ENCODE peak calls at places on chromosomes 1 and 21, in four cellular contexts. One of them, this sample, is unnamed. For H3K4me1, the result is how much of the 10 kb centered on the place peaks cover.

GRCh38 chr1:109281680-109282496 is 1.1 kb downstream of the PSRC1 start:
- DNase-seq in hepatocyte: no peak
- DNase-seq in neural progenitor cell: no peak
- DNase-seq in PC-9: no peak
- DNase-seq in this sample: no peak

GRCh38 chr21:38796426-38796825 is 9.3 kb upstream of the ETS2 start:
- DNase-seq in PC-9: no peak
- DNase-seq in neural progenitor cell: no peak
- DNase-seq in hepatocyte: no peak
- DNase-seq in this sample: peak

GRCh38 chr1:101683136-101683535 is 313.6 kb downstream of the OLFM3 start:
- DNase-seq in neural progenitor cell: no peak
- DNase-seq in hepatocyte: no peak
- DNase-seq in PC-9: no peak
- DNase-seq in this sample: no peak

GRCh38 chr1:33918368-33918767 is 54.5 kb downstream of the HMGB4 start:
- DNase-seq in PC-9: no peak
- DNase-seq in neural progenitor cell: no peak
- DNase-seq in hepatocyte: no peak
- DNase-seq in this sample: peak

GRCh38 chr1:92961131-92961895 is at the start of gene DIPK1A:
- DNase-seq in hepatocyte: peak
- DNase-seq in PC-9: peak
- DNase-seq in neural progenitor cell: peak
- DNase-seq in this sample: peak

GRCh38 chr1:112794654-112795239 is 79.6 kb upstream of the PPM1J start:
- DNase-seq in PC-9: no peak
- DNase-seq in neural progenitor cell: no peak
- DNase-seq in hepatocyte: no peak
- DNase-seq in this sample: no peak

GRCh38 chr1:100706861-100707260 is 12.7 kb upstream of the VCAM1 start:
- DNase-seq in neural progenitor cell: no peak
- DNase-seq in hepatocyte: no peak
- DNase-seq in PC-9: peak
- DNase-seq in this sample: no peak

GRCh38 chr1:179129702-179130473 is 48.0 kb downstream of the TOR3A start:
- DNase-seq in PC-9: no peak
- DNase-seq in hepatocyte: no peak
- DNase-seq in neural progenitor cell: no peak
- DNase-seq in this sample: no peak

GRCh38 chr1:69858534-69858933 is 290.8 kb downstream of the LRRC7 start:
- DNase-seq in neural progenitor cell: no peak
- DNase-seq in PC-9: no peak
- DNase-seq in hepatocyte: no peak
- DNase-seq in this sample: no peak

GRCh38 chr1:1758059-1758621 is 20.1 kb downstream of the NADK start:
- DNase-seq in hepatocyte: no peak
- DNase-seq in PC-9: no peak
- DNase-seq in neural progenitor cell: no peak
- DNase-seq in this sample: no peak

GRCh38 chr21:42147386-42148020 is 71.4 kb upstream of the ABCG1 start:
- DNase-seq in hepatocyte: no peak
- DNase-seq in PC-9: no peak
- DNase-seq in neural progenitor cell: no peak
- DNase-seq in this sample: no peak

GRCh38 chr1:62356257-62356835 is 37.1 kb upstream of the KANK4 start:
- DNase-seq in PC-9: peak
- DNase-seq in neural progenitor cell: no peak
- DNase-seq in hepatocyte: peak
- DNase-seq in this sample: peak

GRCh38 chr1:59375321-59376220 is 78.7 kb downstream of the FGGY start:
- DNase-seq in PC-9: peak
- DNase-seq in hepatocyte: peak
- DNase-seq in neural progenitor cell: no peak
- DNase-seq in this sample: peak

GRCh38 chr21:37787456-37787855 is 128.8 kb downstream of the KCNJ6 start:
- DNase-seq in hepatocyte: no peak
- DNase-seq in PC-9: no peak
- DNase-seq in neural progenitor cell: no peak
- DNase-seq in this sample: peak

GRCh38 chr1:52907812-52908153 is 13.8 kb downstream of the ECHDC2 start:
- DNase-seq in PC-9: no peak
- DNase-seq in hepatocyte: no peak
- DNase-seq in neural progenitor cell: no peak
- DNase-seq in this sample: no peak

GRCh38 chr1:113517346-113517745 is 127.0 kb downstream of the MAGI3 start:
- DNase-seq in hepatocyte: no peak
- DNase-seq in PC-9: no peak
- DNase-seq in neural progenitor cell: no peak
- DNase-seq in this sample: no peak

GRCh38 chr1:205272541-205272940 is 44.8 kb downstream of the TMCC2 start:
- DNase-seq in hepatocyte: no peak
- DNase-seq in PC-9: no peak
- DNase-seq in neural progenitor cell: peak
- DNase-seq in this sample: no peak

GRCh38 chr1:65170511-65171142 is 22.6 kb downstream of the AK4 start:
- DNase-seq in hepatocyte: peak
- DNase-seq in neural progenitor cell: no peak
- DNase-seq in PC-9: peak
- DNase-seq in this sample: no peak

GRCh38 chr1:224529844-224530243 is 86.3 kb upstream of the CNIH3 start:
- DNase-seq in hepatocyte: no peak
- DNase-seq in neural progenitor cell: no peak
- DNase-seq in PC-9: no peak
- DNase-seq in this sample: no peak

GRCh38 chr1:16145988-16146887 is 9.6 kb downstream of the EPHA2 start:
- DNase-seq in hepatocyte: peak
- DNase-seq in neural progenitor cell: peak
- DNase-seq in PC-9: peak
- DNase-seq in this sample: peak

GRCh38 chr1:47616906-47617305 is 179.1 kb downstream of the FOXD2 start:
- DNase-seq in hepatocyte: no peak
- DNase-seq in PC-9: no peak
- DNase-seq in neural progenitor cell: no peak
- DNase-seq in this sample: no peak

GRCh38 chr21:15221799-15222386 is 157.1 kb upstream of the NRIP1 start:
- DNase-seq in neural progenitor cell: peak
- DNase-seq in PC-9: peak
- DNase-seq in hepatocyte: peak
- DNase-seq in this sample: peak

GRCh38 chr1:184443624-184444023 is 56.8 kb downstream of the C1orf21 start:
- DNase-seq in PC-9: no peak
- DNase-seq in hepatocyte: no peak
- DNase-seq in neural progenitor cell: no peak
- DNase-seq in this sample: no peak

GRCh38 chr1:25922633-25923567 is 16.7 kb upstream of the STMN1 start:
- DNase-seq in PC-9: no peak
- DNase-seq in hepatocyte: peak
- DNase-seq in neural progenitor cell: peak
- DNase-seq in this sample: peak

GRCh38 chr1:164754088-164754600 is 195.2 kb downstream of the PBX1 start:
- DNase-seq in PC-9: no peak
- DNase-seq in neural progenitor cell: no peak
- DNase-seq in hepatocyte: no peak
- DNase-seq in this sample: peak

GRCh38 chr1:116920211-116920610 is 10.5 kb downstream of the PTGFRN start:
- DNase-seq in PC-9: no peak
- DNase-seq in neural progenitor cell: no peak
- DNase-seq in hepatocyte: no peak
- DNase-seq in this sample: no peak

GRCh38 chr1:93729502-93729901 is 47.9 kb upstream of the BCAR3 start:
- DNase-seq in hepatocyte: no peak
- DNase-seq in PC-9: no peak
- DNase-seq in neural progenitor cell: no peak
- DNase-seq in this sample: no peak

GRCh38 chr1:177928194-177928593 is 41.7 kb downstream of the SEC16B start:
- DNase-seq in neural progenitor cell: peak
- DNase-seq in hepatocyte: no peak
- DNase-seq in PC-9: no peak
- DNase-seq in this sample: peak

GRCh38 chr1:213761845-213762407 is 225.8 kb upstream of the PROX1 start:
- DNase-seq in neural progenitor cell: no peak
- DNase-seq in PC-9: no peak
- DNase-seq in hepatocyte: no peak
- DNase-seq in this sample: no peak

GRCh38 chr1:234866007-234866866 is 256.3 kb upstream of the IRF2BP2 start:
- DNase-seq in PC-9: peak
- DNase-seq in neural progenitor cell: no peak
- DNase-seq in hepatocyte: peak
- DNase-seq in this sample: peak

GRCh38 chr21:42833439-42833815 is 45.9 kb downstream of the WDR4 start:
- DNase-seq in hepatocyte: peak
- DNase-seq in PC-9: no peak
- DNase-seq in neural progenitor cell: peak
- DNase-seq in this sample: no peak

DNA sequence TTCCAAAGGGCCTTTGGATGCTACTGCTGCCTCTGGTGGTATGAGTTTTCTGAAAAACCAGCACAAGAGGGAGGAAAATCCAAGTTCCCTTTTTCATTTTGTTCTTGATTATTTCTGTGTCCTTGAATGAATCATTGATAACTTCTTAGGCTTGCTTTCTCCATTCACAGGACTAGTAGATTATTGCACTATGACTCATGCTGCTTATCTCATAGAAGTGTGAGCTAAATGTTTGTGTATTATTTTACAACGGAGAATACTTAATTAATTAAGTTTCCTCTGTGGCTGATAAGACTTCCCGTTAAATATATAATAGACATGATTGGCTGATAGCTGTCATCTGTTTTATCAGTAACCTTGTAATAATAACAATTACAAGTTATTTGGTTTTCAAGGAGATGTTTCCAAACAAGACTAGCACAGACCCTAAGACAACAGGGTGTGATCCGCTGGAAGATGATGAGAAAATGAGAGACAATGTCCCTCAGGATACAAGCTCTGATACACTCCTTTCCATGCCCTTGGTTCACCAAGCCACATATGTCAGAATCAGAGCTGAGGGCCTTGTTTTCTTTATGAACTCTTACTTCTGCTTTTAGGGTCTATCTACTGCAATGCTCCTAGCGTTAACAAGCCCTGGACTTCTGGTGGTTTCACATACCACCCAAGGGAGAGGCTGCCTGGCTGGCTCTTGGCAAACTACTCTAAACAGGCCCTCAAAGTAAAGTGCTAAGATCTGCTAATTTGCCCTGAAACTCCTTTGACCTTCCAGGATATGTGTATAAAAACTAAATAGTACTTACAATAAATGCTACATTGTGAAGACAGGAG is 1078.3 kb downstream of the TTLL7 start:
- DNase-seq in neural progenitor cell: no peak
- DNase-seq in hepatocyte: peak
- DNase-seq in PC-9: peak
- DNase-seq in this sample: peak
- H3K4me1 ChIP-seq in neural progenitor cell: under half
- H3K4me1 ChIP-seq in hepatocyte: under half
- H3K4me1 ChIP-seq in PC-9: under half
- H3K4me1 ChIP-seq in this sample: under half

DNA sequence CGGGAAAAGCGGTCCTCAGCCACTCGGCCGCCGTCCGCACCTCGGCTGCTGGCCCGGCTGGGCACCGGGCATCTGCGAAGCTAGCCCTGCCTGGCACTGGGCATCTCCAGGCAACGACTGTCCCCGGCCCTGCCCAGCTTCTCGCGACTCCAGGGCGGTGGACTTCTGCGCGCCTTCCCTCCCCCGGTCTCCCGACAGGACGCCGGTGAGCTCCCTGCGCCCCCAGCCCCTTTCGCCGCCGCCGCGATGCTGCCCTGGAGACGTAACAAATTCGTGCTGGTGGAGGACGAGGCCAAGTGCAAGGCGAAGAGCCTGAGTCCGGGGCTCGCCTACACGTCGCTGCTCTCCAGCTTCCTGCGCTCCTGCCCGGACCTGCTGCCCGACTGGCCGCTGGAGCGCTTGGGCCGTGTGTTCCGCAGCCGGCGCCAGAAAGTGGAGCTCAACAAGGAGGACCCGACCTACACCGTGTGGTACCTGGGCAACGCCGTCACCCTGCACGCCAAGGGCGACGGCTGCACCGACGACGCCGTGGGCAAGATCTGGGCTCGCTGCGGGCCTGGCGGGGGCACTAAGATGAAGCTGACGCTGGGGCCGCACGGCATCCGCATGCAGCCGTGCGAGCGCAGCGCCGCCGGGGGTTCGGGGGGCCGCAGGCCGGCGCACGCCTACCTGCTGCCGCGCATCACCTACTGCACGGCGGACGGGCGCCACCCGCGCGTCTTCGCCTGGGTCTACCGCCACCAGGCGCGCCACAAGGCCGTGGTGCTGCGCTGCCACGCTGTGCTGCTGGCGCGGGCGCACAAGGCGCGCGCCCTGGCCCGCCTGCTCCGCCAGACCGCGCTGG is 577 bp downstream of the FAM43B start:
- DNase-seq in neural progenitor cell: peak
- DNase-seq in PC-9: no peak
- DNase-seq in hepatocyte: peak
- DNase-seq in this sample: peak
- TF ChIP-seq EZH2 in neural progenitor cell: peak
- TF ChIP-seq EZH2 in PC-9: no peak
- TF ChIP-seq EZH2 in hepatocyte: peak
- TF ChIP-seq EZH2 in this sample: peak

DNA sequence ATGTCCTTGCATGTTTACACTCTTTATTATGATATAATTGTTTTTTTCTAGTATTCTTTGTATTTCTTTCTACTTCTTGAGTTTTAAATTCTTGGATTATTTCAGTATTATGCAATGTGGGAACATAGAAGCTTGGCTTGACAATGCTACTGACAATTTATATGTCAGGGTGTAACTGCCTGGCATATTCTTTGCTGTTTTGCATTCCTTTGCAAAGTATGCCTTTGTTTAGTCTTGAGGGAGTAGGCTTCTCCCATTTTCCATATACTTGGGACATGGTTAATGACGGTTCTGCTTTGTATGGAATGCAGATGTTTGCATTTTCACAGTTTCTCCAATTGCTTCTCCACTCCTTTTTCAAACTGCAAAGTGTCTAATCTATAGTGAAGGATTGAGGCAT is 109.8 kb downstream of the HMCN1 start:
- DNase-seq in PC-9: no peak
- DNase-seq in hepatocyte: no peak
- DNase-seq in neural progenitor cell: no peak
- DNase-seq in this sample: no peak
- H3K4me1 ChIP-seq in PC-9: under half
- H3K4me1 ChIP-seq in hepatocyte: under half
- H3K4me1 ChIP-seq in neural progenitor cell: under half
- H3K4me1 ChIP-seq in this sample: under half

GRCh38 chr1:19665456-19666138 is 922 bp downstream of the HTR6 start:
- DNase-seq in hepatocyte: no peak
- DNase-seq in neural progenitor cell: peak
- DNase-seq in PC-9: no peak
- DNase-seq in this sample: no peak
- TF ChIP-seq EZH2 in hepatocyte: peak
- TF ChIP-seq EZH2 in neural progenitor cell: peak
- TF ChIP-seq EZH2 in PC-9: no peak
- TF ChIP-seq EZH2 in this sample: peak